ENCODE peak calls at places on chromosomes 6 and 20, in seven cellular contexts. Q is IMR-90; W is iPS DF 6.9; O is CD4-positive, CD25-positive, alpha-beta regulatory T cell; H is heart left ventricle; N is CD8-positive, alpha-beta memory T cell; I is RWPE2. Y is an unnamed sample. For H3K36me3, H3K4me1 and H3K9me3, the result is how much of the 10 kb centered on the place peaks cover.

GRCh38 chr20:50788045-50788867 is 6.6 kb upstream of the BCAS4 start:
- DNase-seq in O (no peak), W (no peak), H (no peak), I (peak), N (no peak), Q (peak), Y (no peak)

GRCh38 chr6:40353197-40353966 is 233.8 kb downstream of the LRFN2 start:
- DNase-seq in W (no peak), I (no peak), N (no peak), O (no peak), Q (no peak), H (peak), Y (no peak)

GRCh38 chr6:170265655-170266054 is 25.2 kb downstream of the DLL1 start:
- DNase-seq in W (no peak), Q (no peak), O (no peak), I (peak), N (no peak), H (no peak), Y (peak)

GRCh38 chr6:36650848-36651247 is 27.7 kb upstream of the CDKN1A start:
- DNase-seq in W (no peak), O (no peak), Q (no peak), H (no peak), I (no peak), N (no peak), Y (peak)

GRCh38 chr6:129133770-129134192 is 250.8 kb downstream of the LAMA2 start:
- DNase-seq in O (no peak), H (no peak), N (no peak), I (no peak), W (no peak), Q (peak), Y (no peak)

GRCh38 chr6:43268348-43268685 is 25.0 kb downstream of the TTBK1 start:
- DNase-seq in O (no peak), W (no peak), N (no peak), I (no peak), H (peak), Q (no peak), Y (no peak)

GRCh38 chr6:73792738-73793137 is 96.7 kb downstream of the CD109 start:
- DNase-seq in Q (no peak), I (no peak), W (no peak), N (no peak), H (no peak), O (no peak), Y (no peak)

GRCh38 chr20:19406371-19406770 is 193.9 kb downstream of the SLC24A3 start:
- DNase-seq in I (no peak), N (no peak), H (no peak), Q (no peak), W (no peak), O (no peak), Y (no peak)

GRCh38 chr6:112786801-112787200 is 439.7 kb downstream of the RFPL4B start:
- DNase-seq in O (no peak), N (no peak), W (no peak), I (no peak), H (no peak), Q (no peak), Y (no peak)

GRCh38 chr6:53640361-53640760 is 25.2 kb downstream of the KLHL31 start:
- DNase-seq in W (no peak), H (no peak), O (no peak), Q (no peak), I (no peak), N (no peak), Y (no peak)

GRCh38 chr20:20417891-20418676 is 50.2 kb downstream of the INSM1 start:
- DNase-seq in W (no peak), I (no peak), N (no peak), H (no peak), Q (no peak), O (no peak), Y (no peak)

GRCh38 chr6:25895773-25896172 is 21.7 kb upstream of the SLC17A3 start:
- DNase-seq in Q (no peak), H (no peak), W (no peak), N (no peak), I (no peak), O (no peak), Y (no peak)

GRCh38 chr6:33797635-33798342 is 6.0 kb downstream of the MLN start:
- DNase-seq in W (no peak), N (no peak), Q (no peak), I (no peak), O (no peak), H (no peak), Y (no peak)

GRCh38 chr20:33281550-33282146 is 1.4 kb upstream of the BPIFB1 start:
- DNase-seq in O (no peak), N (no peak), I (no peak), H (no peak), W (no peak), Q (no peak), Y (no peak)

GRCh38 chr6:148491638-148492210 is 149.1 kb downstream of the SASH1 start:
- DNase-seq in H (no peak), N (no peak), I (no peak), Q (peak), W (no peak), O (no peak), Y (no peak)

GRCh38 chr6:25342784-25343183 is 63.6 kb downstream of the CARMIL1 start:
- DNase-seq in Q (peak), N (no peak), O (no peak), W (no peak), H (no peak), I (no peak), Y (no peak)

GRCh38 chr6:4941782-4942672 is 61.8 kb downstream of the RPP40 start:
- DNase-seq in I (no peak), H (no peak), N (no peak), Q (peak), O (no peak), W (no peak), Y (no peak)

GRCh38 chr6:80357674-80358073 is 251.2 kb downstream of the BCKDHB start:
- DNase-seq in O (no peak), H (no peak), W (no peak), Q (no peak), I (no peak), N (no peak), Y (no peak)

GRCh38 chr20:51172558-51173428 is 149.9 kb upstream of the KCNG1 start:
- DNase-seq in Q (no peak), H (no peak), N (no peak), I (peak), O (no peak), W (no peak), Y (no peak)

GRCh38 chr20:36004045-36004444 is 35.7 kb downstream of the CNBD2 start:
- DNase-seq in O (no peak), Q (no peak), I (peak), N (no peak), H (no peak), W (no peak), Y (no peak)

GRCh38 chr6:131182991-131183425 is 47.7 kb downstream of the AKAP7 start:
- DNase-seq in Q (peak), N (no peak), H (no peak), W (no peak), O (no peak), I (no peak), Y (no peak)

GRCh38 chr20:47686545-47686944 is 98.7 kb downstream of the SULF2 start:
- DNase-seq in W (no peak), Q (peak), I (no peak), O (no peak), H (no peak), N (no peak), Y (no peak)
- H3K36me3 ChIP-seq in W (under half), Q (under half), I (half or more), O (under half), H (under half), N (under half), Y (under half)

GRCh38 chr20:9515761-9516657 is 1.6 kb downstream of the LAMP5 start:
- DNase-seq in W (no peak), H (no peak), N (no peak), Q (no peak), O (no peak), I (no peak), Y (no peak)
- H3K4me1 ChIP-seq in W (under half), H (under half), N (under half), Q (under half), O (under half), I (under half), Y (under half)

GRCh38 chr6:47452899-47453298 is 24.7 kb upstream of the CD2AP start:
- DNase-seq in Q (no peak), O (no peak), I (no peak), N (no peak), H (no peak), W (no peak), Y (no peak)
- H3K9me3 ChIP-seq in Q (under half), O (under half), I (under half), N (under half), H (under half), W (under half), Y (under half)

GRCh38 chr6:111278738-111279137 is 191.4 kb downstream of the SLC16A10 start:
- DNase-seq in N (no peak), H (no peak), O (no peak), I (no peak), Q (no peak), W (no peak), Y (no peak)
- H3K36me3 ChIP-seq in N (under half), H (under half), O (half or more), I (half or more), Q (under half), W (under half), Y (under half)